ENCODE peak calls at places on chromosomes 16 and 17, in four cellular contexts. X is heart left ventricle, W is small intestine, M is mammary epithelial cell. J is an unnamed sample.

GRCh38 chr17:37079735-37080134 is 131.0 kb downstream of the AATF start:
- DNase-seq in X (no peak), W (no peak), M (peak; percentile 48), J (no peak)

GRCh38 chr17:31522284-31522931 is 130.9 kb downstream of the RAB11FIP4 start:
- DNase-seq in X (no peak), W (no peak), M (no peak), J (no peak)

GRCh38 chr17:17536702-17537101 is 40.5 kb upstream of the RASD1 start:
- DNase-seq in X (no peak), W (no peak), M (no peak), J (no peak)

GRCh38 chr16:20253825-20254224 is 73.5 kb downstream of the GP2 start:
- DNase-seq in X (no peak), W (no peak), M (no peak), J (no peak)

GRCh38 chr17:76517638-76518038 is 16.4 kb upstream of the RHBDF2 start:
- DNase-seq in X (no peak), W (no peak), M (no peak), J (no peak)

GRCh38 chr17:82799591-82799990 is 40.2 kb downstream of the ZNF750 start:
- DNase-seq in X (no peak), W (no peak), M (no peak), J (no peak)

GRCh38 chr16:76900285-76901263 is 290.4 kb upstream of the MON1B start:
- DNase-seq in X (no peak), W (no peak), M (no peak), J (no peak)

GRCh38 chr17:77089118-77089477 is 51.7 kb upstream of the SEC14L1 start:
- DNase-seq in X (no peak), W (peak; percentile 13), M (no peak), J (no peak)

GRCh38 chr16:29804455-29805231 is 1.7 kb upstream of the MAZ start:
- DNase-seq in X (peak; percentile 67), W (no peak), M (no peak), J (no peak)

GRCh38 chr16:50137268-50137667 is 15.8 kb upstream of the TENT4B start:
- DNase-seq in X (no peak), W (peak; percentile 85), M (no peak), J (no peak)

GRCh38 chr17:44097110-44097810 is 26.2 kb downstream of the HDAC5 start:
- DNase-seq in X (peak; percentile 79), W (no peak), M (no peak), J (no peak)

GRCh38 chr16:57270221-57271062 is 14.0 kb downstream of the PLLP start:
- DNase-seq in X (no peak), W (no peak), M (no peak), J (no peak)

GRCh38 chr16:66572356-66572755 is 6.1 kb downstream of the CMTM1 start:
- DNase-seq in X (no peak), W (no peak), M (no peak), J (no peak)

GRCh38 chr16:6709736-6710135 is 622.9 kb upstream of the RBFOX1 start:
- DNase-seq in X (no peak), W (no peak), M (no peak), J (no peak)

GRCh38 chr16:87956169-87956770 is 5.0 kb downstream of the BANP start:
- DNase-seq in X (peak; percentile 62), W (peak; percentile 31), M (no peak), J (no peak)

GRCh38 chr17:64787255-64787920 is 125.3 kb upstream of the SMURF2 start:
- DNase-seq in X (no peak), W (peak; percentile 97), M (no peak), J (no peak)

GRCh38 chr17:61488878-61489718 is 36.9 kb downstream of the TBX4 start:
- DNase-seq in X (no peak), W (peak; percentile 85), M (peak; percentile 51), J (no peak)

GRCh38 chr16:8621572-8622314 is at the start of gene METTL22:
- DNase-seq in X (peak; percentile 90), W (peak; percentile 83), M (peak; percentile 74), J (peak; percentile 53)

GRCh38 chr17:74042241-74042640 is 161.2 kb upstream of the RPL38 start:
- DNase-seq in X (no peak), W (no peak), M (no peak), J (no peak)

GRCh38 chr17:37373530-37374159 is 2.1 kb upstream of the C17orf78 start:
- DNase-seq in X (peak; percentile 32), W (peak; percentile 92), M (peak; percentile 78), J (no peak)

GRCh38 chr16:74623846-74624245 is 16.9 kb upstream of the GLG1 start:
- DNase-seq in X (no peak), W (no peak), M (no peak), J (no peak)

GRCh38 chr16:74625500-74626350 is 18.8 kb upstream of the GLG1 start:
- DNase-seq in X (no peak), W (no peak), M (no peak), J (no peak)

GRCh38 chr16:74627506-74628220 is 20.7 kb upstream of the GLG1 start:
- DNase-seq in X (peak; percentile 19), W (no peak), M (no peak), J (no peak)

GRCh38 chr16:74623214-74623842 is 16.4 kb upstream of the GLG1 start:
- DNase-seq in X (no peak), W (peak; percentile 66), M (peak; percentile 27), J (no peak)

DNA sequence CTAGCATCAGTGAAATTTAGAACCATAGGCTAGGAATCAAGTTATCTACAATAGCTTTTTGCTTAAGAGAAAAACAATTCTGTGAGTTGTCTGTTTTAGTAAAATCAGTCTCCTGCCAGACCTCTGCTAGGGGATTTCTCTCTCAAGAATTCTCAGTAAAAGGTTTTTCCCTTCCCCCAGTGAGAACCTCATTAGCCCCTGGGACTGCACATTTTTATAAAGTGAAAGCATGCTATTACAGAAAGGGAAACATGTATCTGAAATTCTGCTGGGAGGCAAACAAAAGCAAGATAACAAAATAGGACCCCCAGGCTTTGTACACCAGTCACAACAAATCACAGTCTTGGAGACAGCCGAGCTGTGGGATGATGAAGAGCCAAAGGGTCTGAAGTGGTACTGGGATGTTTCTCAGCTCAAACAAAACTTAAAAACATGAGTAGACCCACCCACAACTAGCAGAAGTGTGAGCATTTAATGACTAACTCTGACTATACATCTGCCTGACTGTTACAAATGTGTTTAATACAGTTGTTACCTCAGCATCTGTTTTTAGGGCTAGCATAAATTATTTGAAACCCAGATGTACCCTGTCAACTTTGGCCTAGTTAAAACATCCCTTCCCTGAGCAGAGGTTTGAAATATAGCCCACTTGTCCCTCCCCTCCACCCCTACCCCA is 20.0 kb upstream of the GLG1 start:
- DNase-seq in X (no peak), W (no peak), M (no peak), J (no peak)
- H3K4me3 ChIP-seq in X (no peak overlapping the region), W (no peak overlapping the region), M (no peak overlapping the region), J (no peak overlapping the region)

GRCh38 chr17:58110012-58110411 is 26.8 kb downstream of the DYNLL2 start:
- DNase-seq in X (no peak), W (no peak), M (no peak), J (no peak)

GRCh38 chr17:58113947-58114346 is 30.7 kb downstream of the DYNLL2 start:
- DNase-seq in X (no peak), W (no peak), M (no peak), J (no peak)

GRCh38 chr17:58109197-58109596 is 26.0 kb downstream of the DYNLL2 start:
- DNase-seq in X (no peak), W (no peak), M (no peak), J (no peak)

GRCh38 chr17:58111676-58112075 is 28.5 kb downstream of the DYNLL2 start:
- DNase-seq in X (no peak), W (no peak), M (no peak), J (no peak)

GRCh38 chr17:58112970-58113631 is 29.9 kb downstream of the DYNLL2 start:
- DNase-seq in X (peak; percentile 61), W (peak; percentile 76), M (peak; percentile 55), J (peak; percentile 55)
- H3K4me1 ChIP-seq in X (no peaks in the 10 kb centered on the region), W (no peaks in the 10 kb centered on the region), M (no peaks in the 10 kb centered on the region), J (no peaks in the 10 kb centered on the region)

DNA sequence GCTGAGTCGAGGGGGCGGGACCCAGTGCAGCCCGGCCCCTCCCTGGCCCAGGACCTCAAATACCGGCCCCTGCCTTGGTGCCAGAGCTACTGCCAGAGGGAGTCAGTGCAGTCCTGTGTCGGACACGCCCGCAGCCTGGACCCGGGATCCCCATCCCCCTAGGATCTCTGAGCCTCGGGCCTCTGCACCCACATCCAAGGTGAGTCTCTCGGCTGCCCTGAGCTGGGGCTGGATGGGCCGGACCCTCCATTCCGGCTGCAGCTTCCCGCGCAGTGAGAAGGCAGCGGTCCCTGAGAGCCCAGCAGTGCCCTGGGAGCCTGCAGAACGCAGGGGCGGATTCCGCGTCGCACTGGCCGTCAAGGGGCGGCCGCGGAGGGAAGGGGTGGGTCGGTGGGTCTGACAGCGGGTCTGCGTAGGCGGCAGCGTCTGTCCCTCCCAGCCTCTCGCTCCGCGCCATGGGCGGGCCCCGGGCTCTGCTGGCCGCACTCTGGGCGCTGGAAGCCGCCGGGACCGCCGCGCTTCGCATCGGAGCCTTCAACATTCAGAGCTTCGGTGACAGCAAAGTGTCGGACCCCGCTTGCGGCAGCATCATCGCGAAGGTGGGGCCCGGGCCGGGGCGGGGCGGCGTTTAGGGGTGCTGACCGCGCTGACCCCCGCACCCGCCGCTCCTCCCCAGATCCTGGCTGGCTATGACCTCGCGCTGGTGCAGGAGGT is at the start of gene DNASE1L2:
- DNase-seq in X (no peak), W (no peak), M (no peak), J (no peak)
- H3K4me3 ChIP-seq in X (peak within 1 kb of the TSS; percentile 38), W (peak within 1 kb of the TSS; percentile 16), M (no peak within 1 kb of the TSS), J (peak within 1 kb of the TSS; percentile 57)

GRCh38 chr17:81565231-81565630 is 13.1 kb upstream of the FAAP100 start:
- DNase-seq in X (no peak), W (no peak), M (no peak), J (no peak)
- H3K4me1 ChIP-seq in X (peaks cover 9% of the 10 kb centered on the region), W (no peaks in the 10 kb centered on the region), M (peaks cover 33% of the 10 kb centered on the region), J (peaks cover 45% of the 10 kb centered on the region)

GRCh38 chr17:2263183-2263954 is 40.2 kb downstream of the SMG6 start:
- DNase-seq in X (no peak), W (no peak), M (no peak), J (no peak)
- H3K4me3 ChIP-seq in X (no peak overlapping the region), W (no peak overlapping the region), M (no peak overlapping the region), J (no peak overlapping the region)

DNA sequence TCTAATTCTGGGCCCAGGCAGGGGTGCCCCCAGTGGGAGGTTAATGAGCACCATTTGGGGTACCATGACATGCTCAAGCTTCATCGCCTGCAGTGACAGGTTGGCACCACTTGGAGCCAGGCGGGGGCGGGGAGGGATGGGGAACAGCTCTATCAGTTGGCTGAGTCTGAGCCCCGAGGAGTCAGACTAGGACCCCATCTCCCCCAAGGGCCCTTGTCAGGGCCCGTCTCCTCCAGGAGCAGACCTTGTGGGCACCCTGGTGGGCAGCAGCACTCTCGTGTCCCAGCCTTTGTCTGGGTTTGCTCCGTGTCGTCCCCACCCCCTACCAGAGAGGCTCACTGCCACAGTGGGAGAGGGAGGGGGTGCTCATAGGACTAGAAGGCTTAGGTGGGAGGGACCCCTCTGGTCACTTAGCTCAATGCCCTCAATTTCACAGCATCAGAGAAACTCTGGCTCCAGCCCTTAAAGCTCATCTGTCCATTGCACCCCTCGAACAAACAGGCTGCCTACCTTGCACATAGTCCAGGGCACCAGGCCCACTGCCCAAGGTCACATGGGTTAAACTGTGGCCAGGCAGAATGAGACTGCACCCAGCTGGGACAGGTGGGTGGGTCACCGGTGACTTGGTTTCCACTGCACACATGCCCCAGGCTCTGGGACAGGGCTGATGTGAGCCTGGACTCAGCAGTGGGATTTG is 4.1 kb downstream of the PPP1R9B start:
- DNase-seq in X (no peak), W (no peak), M (no peak), J (no peak)
- H3K4me1 ChIP-seq in X (peaks cover 16% of the 10 kb centered on the region), W (peaks cover 13% of the 10 kb centered on the region), M (peaks cover 26% of the 10 kb centered on the region), J (peaks cover 37% of the 10 kb centered on the region)

J was measured in thoracic aorta.